ENCODE peak calls at places on chromosomes 16 and 17, in nine cellular contexts. One of them, this sample, is unnamed.

GRCh38 chr17:81959362-81960129 is 1.4 kb downstream of the NOTUM start:
- DNase-seq in H9: peak; percentile 83
- DNase-seq in right lobe of liver: peak; percentile 85
- DNase-seq in A549: peak; percentile 55
- DNase-seq in PC-3: peak; percentile 59
- DNase-seq in colonic mucosa: peak; percentile 74
- DNase-seq in fibroblast of pulmonary artery: peak; percentile 36
- DNase-seq in ovary: peak; percentile 77
- DNase-seq in neural crest cell: peak; percentile 59
- DNase-seq in this sample: no peak

GRCh38 chr16:48864055-48864454 is 254.1 kb upstream of the N4BP1 start:
- DNase-seq in H9: peak; percentile 41
- DNase-seq in right lobe of liver: no peak
- DNase-seq in A549: no peak
- DNase-seq in PC-3: no peak
- DNase-seq in colonic mucosa: no peak
- DNase-seq in fibroblast of pulmonary artery: no peak
- DNase-seq in ovary: no peak
- DNase-seq in neural crest cell: no peak
- DNase-seq in this sample: no peak

GRCh38 chr16:78955206-78955605 is 645.3 kb downstream of the MAF start:
- DNase-seq in H9: no peak
- DNase-seq in right lobe of liver: no peak
- DNase-seq in A549: no peak
- DNase-seq in PC-3: no peak
- DNase-seq in colonic mucosa: no peak
- DNase-seq in fibroblast of pulmonary artery: no peak
- DNase-seq in ovary: no peak
- DNase-seq in neural crest cell: no peak
- DNase-seq in this sample: no peak

GRCh38 chr16:88356727-88357199 is 26.0 kb upstream of the ZNF469 start:
- DNase-seq in H9: no peak
- DNase-seq in right lobe of liver: no peak
- DNase-seq in A549: no peak
- DNase-seq in PC-3: no peak
- DNase-seq in colonic mucosa: no peak
- DNase-seq in fibroblast of pulmonary artery: no peak
- DNase-seq in ovary: no peak
- DNase-seq in neural crest cell: no peak
- DNase-seq in this sample: peak; percentile 86

GRCh38 chr16:9049241-9049640 is 42.2 kb upstream of the HAPSTR1 start:
- DNase-seq in H9: no peak
- DNase-seq in right lobe of liver: no peak
- DNase-seq in A549: no peak
- DNase-seq in PC-3: peak; percentile 39
- DNase-seq in colonic mucosa: no peak
- DNase-seq in fibroblast of pulmonary artery: peak; percentile 58
- DNase-seq in ovary: no peak
- DNase-seq in neural crest cell: no peak
- DNase-seq in this sample: no peak

GRCh38 chr17:77959216-77959925 is 868 bp downstream of the TNRC6C start:
- DNase-seq in H9: no peak
- DNase-seq in right lobe of liver: peak; percentile 50
- DNase-seq in A549: peak; percentile 48
- DNase-seq in PC-3: no peak
- DNase-seq in colonic mucosa: no peak
- DNase-seq in fibroblast of pulmonary artery: no peak
- DNase-seq in ovary: peak; percentile 47
- DNase-seq in neural crest cell: no peak
- DNase-seq in this sample: no peak

GRCh38 chr16:69711115-69711740 is 15.1 kb downstream of the NQO1 start:
- DNase-seq in H9: no peak
- DNase-seq in right lobe of liver: no peak
- DNase-seq in A549: no peak
- DNase-seq in PC-3: peak; percentile 76
- DNase-seq in colonic mucosa: peak; percentile 80
- DNase-seq in fibroblast of pulmonary artery: peak; percentile 83
- DNase-seq in ovary: peak; percentile 58
- DNase-seq in neural crest cell: no peak
- DNase-seq in this sample: no peak

GRCh38 chr17:69575346-69575761 is 160.9 kb downstream of the MAP2K6 start:
- DNase-seq in H9: no peak
- DNase-seq in right lobe of liver: no peak
- DNase-seq in A549: no peak
- DNase-seq in PC-3: peak; percentile 97
- DNase-seq in colonic mucosa: no peak
- DNase-seq in fibroblast of pulmonary artery: peak; percentile 78
- DNase-seq in ovary: no peak
- DNase-seq in neural crest cell: no peak
- DNase-seq in this sample: no peak

GRCh38 chr17:29176500-29177351 is 3.5 kb downstream of the MYO18A start:
- DNase-seq in H9: peak; percentile 88
- DNase-seq in right lobe of liver: peak; percentile 93
- DNase-seq in A549: peak; percentile 70
- DNase-seq in PC-3: peak; percentile 59
- DNase-seq in colonic mucosa: peak; percentile 84
- DNase-seq in fibroblast of pulmonary artery: peak; percentile 38
- DNase-seq in ovary: peak; percentile 76
- DNase-seq in neural crest cell: peak; percentile 43
- DNase-seq in this sample: no peak

GRCh38 chr16:30185683-30186421 is 2.5 kb downstream of the CORO1A start:
- DNase-seq in H9: no peak
- DNase-seq in right lobe of liver: peak; percentile 60
- DNase-seq in A549: no peak
- DNase-seq in PC-3: no peak
- DNase-seq in colonic mucosa: peak; percentile 50
- DNase-seq in fibroblast of pulmonary artery: no peak
- DNase-seq in ovary: peak; percentile 27
- DNase-seq in neural crest cell: no peak
- DNase-seq in this sample: no peak

GRCh38 chr17:81869221-81870154 is 1.6 kb downstream of the ARHGDIA start:
- DNase-seq in H9: peak; percentile 86
- DNase-seq in right lobe of liver: peak; percentile 75
- DNase-seq in A549: peak; percentile 62
- DNase-seq in PC-3: peak; percentile 39
- DNase-seq in colonic mucosa: peak; percentile 45
- DNase-seq in fibroblast of pulmonary artery: peak; percentile 38
- DNase-seq in ovary: peak; percentile 73
- DNase-seq in neural crest cell: peak; percentile 71
- DNase-seq in this sample: no peak

GRCh38 chr17:60817187-60817586 is 139.5 kb downstream of the BCAS3 start:
- DNase-seq in H9: no peak
- DNase-seq in right lobe of liver: no peak
- DNase-seq in A549: no peak
- DNase-seq in PC-3: peak; percentile 93
- DNase-seq in colonic mucosa: no peak
- DNase-seq in fibroblast of pulmonary artery: peak; percentile 92
- DNase-seq in ovary: no peak
- DNase-seq in neural crest cell: no peak
- DNase-seq in this sample: no peak

GRCh38 chr16:15701975-15702970 is 52.2 kb downstream of the NDE1 start:
- DNase-seq in H9: no peak
- DNase-seq in right lobe of liver: no peak
- DNase-seq in A549: no peak
- DNase-seq in PC-3: no peak
- DNase-seq in colonic mucosa: no peak
- DNase-seq in fibroblast of pulmonary artery: peak; percentile 25
- DNase-seq in ovary: no peak
- DNase-seq in neural crest cell: no peak
- DNase-seq in this sample: no peak

GRCh38 chr16:4935231-4935855 is 1.6 kb downstream of the PPL start:
- DNase-seq in H9: no peak
- DNase-seq in right lobe of liver: peak; percentile 99
- DNase-seq in A549: no peak
- DNase-seq in PC-3: no peak
- DNase-seq in colonic mucosa: peak; percentile 70
- DNase-seq in fibroblast of pulmonary artery: peak; percentile 83
- DNase-seq in ovary: peak; percentile 62
- DNase-seq in neural crest cell: no peak
- DNase-seq in this sample: no peak

GRCh38 chr17:1853698-1854097 is 23.9 kb downstream of the RPA1 start:
- DNase-seq in H9: no peak
- DNase-seq in right lobe of liver: no peak
- DNase-seq in A549: no peak
- DNase-seq in PC-3: no peak
- DNase-seq in colonic mucosa: no peak
- DNase-seq in fibroblast of pulmonary artery: no peak
- DNase-seq in ovary: no peak
- DNase-seq in neural crest cell: no peak
- DNase-seq in this sample: no peak

GRCh38 chr17:67059372-67059771 is 15.0 kb downstream of the CACNG1 start:
- DNase-seq in H9: peak; percentile 15
- DNase-seq in right lobe of liver: no peak
- DNase-seq in A549: no peak
- DNase-seq in PC-3: no peak
- DNase-seq in colonic mucosa: no peak
- DNase-seq in fibroblast of pulmonary artery: no peak
- DNase-seq in ovary: no peak
- DNase-seq in neural crest cell: no peak
- DNase-seq in this sample: no peak

GRCh38 chr17:38333635-38334295 is 10.0 kb downstream of the GPR179 start:
- DNase-seq in H9: peak; percentile 93
- DNase-seq in right lobe of liver: peak; percentile 50
- DNase-seq in A549: peak; percentile 59
- DNase-seq in PC-3: peak; percentile 39
- DNase-seq in colonic mucosa: peak; percentile 46
- DNase-seq in fibroblast of pulmonary artery: peak; percentile 32
- DNase-seq in ovary: no peak
- DNase-seq in neural crest cell: peak; percentile 61
- DNase-seq in this sample: no peak

GRCh38 chr16:89697616-89698331 is 3.7 kb downstream of the SPATA2L start:
- DNase-seq in H9: no peak
- DNase-seq in right lobe of liver: no peak
- DNase-seq in A549: no peak
- DNase-seq in PC-3: no peak
- DNase-seq in colonic mucosa: peak; percentile 22
- DNase-seq in fibroblast of pulmonary artery: no peak
- DNase-seq in ovary: peak; percentile 52
- DNase-seq in neural crest cell: no peak
- DNase-seq in this sample: no peak

DNA sequence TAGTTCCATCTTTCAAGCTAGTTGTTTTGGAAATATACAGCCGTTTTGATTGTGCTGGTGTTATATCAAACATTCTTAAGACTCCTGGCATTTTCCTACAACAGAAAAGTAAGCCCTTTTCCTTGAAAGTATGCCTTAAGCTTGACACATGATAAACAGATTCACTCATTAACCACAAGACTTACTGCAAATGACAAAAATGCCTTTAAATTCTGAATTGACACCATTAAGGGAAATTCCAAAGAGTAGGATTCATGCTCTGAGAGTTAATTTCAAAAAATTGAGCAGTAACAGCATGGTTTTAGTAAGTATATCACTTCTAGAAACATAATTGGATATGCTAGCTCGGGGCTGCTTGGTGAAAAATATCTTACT is 8.5 kb upstream of the PHAF1 start:
- DNase-seq in H9: no peak
- DNase-seq in right lobe of liver: no peak
- DNase-seq in A549: no peak
- DNase-seq in PC-3: no peak
- DNase-seq in colonic mucosa: no peak
- DNase-seq in fibroblast of pulmonary artery: no peak
- DNase-seq in ovary: no peak
- DNase-seq in neural crest cell: no peak
- DNase-seq in this sample: no peak
- TF ChIP-seq CTCF in H9: no peak
- TF ChIP-seq CTCF in right lobe of liver: no peak
- TF ChIP-seq CTCF in A549: no peak
- TF ChIP-seq CTCF in PC-3: peak; percentile 9
- TF ChIP-seq CTCF in colonic mucosa: no peak
- TF ChIP-seq CTCF in fibroblast of pulmonary artery: no peak
- TF ChIP-seq CTCF in ovary: no peak
- TF ChIP-seq CTCF in neural crest cell: no peak
- TF ChIP-seq CTCF in this sample: peak; percentile 45

GRCh38 chr16:54942353-54942943 is 11.8 kb downstream of the IRX5 start:
- DNase-seq in H9: no peak
- DNase-seq in right lobe of liver: no peak
- DNase-seq in A549: no peak
- DNase-seq in PC-3: no peak
- DNase-seq in colonic mucosa: no peak
- DNase-seq in fibroblast of pulmonary artery: no peak
- DNase-seq in ovary: no peak
- DNase-seq in neural crest cell: no peak
- DNase-seq in this sample: no peak
- TF ChIP-seq CTCF in H9: no peak
- TF ChIP-seq CTCF in right lobe of liver: no peak
- TF ChIP-seq CTCF in A549: no peak
- TF ChIP-seq CTCF in PC-3: no peak
- TF ChIP-seq CTCF in colonic mucosa: no peak
- TF ChIP-seq CTCF in fibroblast of pulmonary artery: no peak
- TF ChIP-seq CTCF in ovary: no peak
- TF ChIP-seq CTCF in neural crest cell: no peak
- TF ChIP-seq CTCF in this sample: peak; percentile 34

DNA sequence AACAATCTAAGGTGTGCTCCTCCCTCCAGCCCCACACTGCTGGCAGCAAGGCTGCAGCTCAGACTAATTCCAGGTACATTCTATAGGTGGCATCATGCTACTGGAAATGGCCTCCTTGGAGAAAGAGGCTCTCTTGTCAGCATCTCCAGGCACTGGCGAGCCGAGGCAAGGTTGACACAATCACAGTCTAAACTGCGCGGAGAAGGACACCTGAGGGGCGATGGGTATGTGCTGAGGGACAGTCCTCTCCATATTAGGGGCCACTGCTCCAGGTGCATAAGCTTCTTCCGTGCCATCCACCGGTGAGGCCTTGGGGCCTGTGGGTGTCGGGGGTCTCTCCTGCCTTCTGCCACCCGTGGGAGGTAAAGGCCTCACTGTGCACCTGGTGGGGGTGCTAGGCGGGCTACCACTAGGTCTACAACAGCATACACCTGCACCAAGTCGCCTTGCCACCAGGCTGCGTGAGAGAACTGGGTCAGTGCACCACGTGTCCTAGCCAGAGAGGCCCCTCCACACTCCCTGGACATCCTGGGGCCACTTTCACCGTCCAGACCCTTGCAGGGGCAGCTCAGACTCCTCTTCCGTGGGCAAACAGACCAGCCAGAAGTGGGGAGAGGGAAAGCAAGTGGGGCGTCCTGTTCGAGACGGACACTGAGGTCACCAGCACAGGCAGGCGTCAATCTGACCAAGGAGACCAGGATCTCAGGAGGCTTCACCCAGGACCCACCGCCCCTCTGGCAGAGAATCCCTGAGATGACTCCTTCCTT is 12.1 kb upstream of the CBX8 start:
- DNase-seq in H9: peak; percentile 85
- DNase-seq in right lobe of liver: no peak
- DNase-seq in A549: peak; percentile 90
- DNase-seq in PC-3: peak; percentile 80
- DNase-seq in colonic mucosa: peak; percentile 61
- DNase-seq in fibroblast of pulmonary artery: peak; percentile 61
- DNase-seq in ovary: no peak
- DNase-seq in neural crest cell: no peak
- DNase-seq in this sample: no peak
- TF ChIP-seq CTCF in H9: peak; percentile 69
- TF ChIP-seq CTCF in right lobe of liver: peak; percentile 56
- TF ChIP-seq CTCF in A549: peak; percentile 88
- TF ChIP-seq CTCF in PC-3: peak; percentile 73
- TF ChIP-seq CTCF in colonic mucosa: peak; percentile 28
- TF ChIP-seq CTCF in fibroblast of pulmonary artery: peak; percentile 39
- TF ChIP-seq CTCF in ovary: no peak
- TF ChIP-seq CTCF in neural crest cell: no peak
- TF ChIP-seq CTCF in this sample: peak; percentile 74

GRCh38 chr16:62190426-62190825 is 154.2 kb upstream of the CDH8 start:
- DNase-seq in H9: no peak
- DNase-seq in right lobe of liver: no peak
- DNase-seq in A549: no peak
- DNase-seq in PC-3: peak; percentile 33
- DNase-seq in colonic mucosa: no peak
- DNase-seq in fibroblast of pulmonary artery: no peak
- DNase-seq in ovary: no peak
- DNase-seq in neural crest cell: no peak
- DNase-seq in this sample: no peak

GRCh38 chr16:62194828-62195227 is 158.6 kb upstream of the CDH8 start:
- DNase-seq in H9: no peak
- DNase-seq in right lobe of liver: no peak
- DNase-seq in A549: no peak
- DNase-seq in PC-3: peak; percentile 9
- DNase-seq in colonic mucosa: no peak
- DNase-seq in fibroblast of pulmonary artery: no peak
- DNase-seq in ovary: no peak
- DNase-seq in neural crest cell: no peak
- DNase-seq in this sample: no peak
- TF ChIP-seq CTCF in H9: peak; percentile 50
- TF ChIP-seq CTCF in right lobe of liver: no peak
- TF ChIP-seq CTCF in A549: no peak
- TF ChIP-seq CTCF in PC-3: peak; percentile 48
- TF ChIP-seq CTCF in colonic mucosa: no peak
- TF ChIP-seq CTCF in fibroblast of pulmonary artery: no peak
- TF ChIP-seq CTCF in ovary: no peak
- TF ChIP-seq CTCF in neural crest cell: peak; percentile 22
- TF ChIP-seq CTCF in this sample: peak; percentile 30